ENCODE peak calls at places on chromosomes 7 and 10, in six cellular contexts. One of them, this sample, is unnamed.

GRCh38 chr10:51886438-51887068 is 187.2 kb upstream of the CSTF2T start:
- DNase-seq in fibroblast of pulmonary artery: peak
- DNase-seq in fibroblast of mammary gland: peak
- DNase-seq in AG04450: peak
- DNase-seq in CD8-positive, alpha-beta T cell: no peak
- DNase-seq in cardiac fibroblast: peak
- DNase-seq in this sample: no peak

GRCh38 chr10:103699611-103700435 is 155.6 kb downstream of the SH3PXD2A start:
- DNase-seq in cardiac fibroblast: no peak
- DNase-seq in AG04450: no peak
- DNase-seq in fibroblast of mammary gland: no peak
- DNase-seq in CD8-positive, alpha-beta T cell: no peak
- DNase-seq in fibroblast of pulmonary artery: no peak
- DNase-seq in this sample: no peak

GRCh38 chr7:157797361-157797760 is 460.6 kb downstream of the DNAJB6 start:
- DNase-seq in cardiac fibroblast: no peak
- DNase-seq in fibroblast of mammary gland: no peak
- DNase-seq in CD8-positive, alpha-beta T cell: no peak
- DNase-seq in AG04450: no peak
- DNase-seq in fibroblast of pulmonary artery: no peak
- DNase-seq in this sample: no peak

GRCh38 chr7:19215421-19215820 is 70.2 kb upstream of the FERD3L start:
- DNase-seq in fibroblast of pulmonary artery: peak
- DNase-seq in fibroblast of mammary gland: peak
- DNase-seq in CD8-positive, alpha-beta T cell: no peak
- DNase-seq in AG04450: peak
- DNase-seq in cardiac fibroblast: peak
- DNase-seq in this sample: no peak

GRCh38 chr10:50361946-50362345 is 110.6 kb upstream of the ASAH2 start:
- DNase-seq in AG04450: no peak
- DNase-seq in fibroblast of pulmonary artery: no peak
- DNase-seq in CD8-positive, alpha-beta T cell: no peak
- DNase-seq in cardiac fibroblast: no peak
- DNase-seq in fibroblast of mammary gland: no peak
- DNase-seq in this sample: no peak

GRCh38 chr7:127933116-127933515 is 98.1 kb downstream of the LRRC4 start:
- DNase-seq in AG04450: no peak
- DNase-seq in fibroblast of mammary gland: no peak
- DNase-seq in CD8-positive, alpha-beta T cell: no peak
- DNase-seq in fibroblast of pulmonary artery: peak
- DNase-seq in cardiac fibroblast: peak
- DNase-seq in this sample: no peak

GRCh38 chr7:155860840-155861479 is 48.7 kb upstream of the SHH start:
- DNase-seq in fibroblast of pulmonary artery: peak
- DNase-seq in AG04450: peak
- DNase-seq in cardiac fibroblast: peak
- DNase-seq in fibroblast of mammary gland: peak
- DNase-seq in CD8-positive, alpha-beta T cell: no peak
- DNase-seq in this sample: peak

GRCh38 chr7:6360841-6361240 is 86.9 kb downstream of the DAGLB start:
- DNase-seq in fibroblast of pulmonary artery: peak
- DNase-seq in fibroblast of mammary gland: no peak
- DNase-seq in cardiac fibroblast: no peak
- DNase-seq in AG04450: no peak
- DNase-seq in CD8-positive, alpha-beta T cell: no peak
- DNase-seq in this sample: no peak

GRCh38 chr10:129744134-129744895 is 219.8 kb downstream of the EBF3 start:
- DNase-seq in cardiac fibroblast: no peak
- DNase-seq in AG04450: no peak
- DNase-seq in CD8-positive, alpha-beta T cell: no peak
- DNase-seq in fibroblast of pulmonary artery: no peak
- DNase-seq in fibroblast of mammary gland: no peak
- DNase-seq in this sample: no peak

GRCh38 chr7:6392712-6393666 is 54.8 kb downstream of the DAGLB start:
- DNase-seq in cardiac fibroblast: peak
- DNase-seq in AG04450: no peak
- DNase-seq in fibroblast of mammary gland: peak
- DNase-seq in fibroblast of pulmonary artery: peak
- DNase-seq in CD8-positive, alpha-beta T cell: peak
- DNase-seq in this sample: peak

GRCh38 chr10:22437620-22438588 is 92.6 kb downstream of the SPAG6 start:
- DNase-seq in AG04450: no peak
- DNase-seq in fibroblast of pulmonary artery: peak
- DNase-seq in CD8-positive, alpha-beta T cell: no peak
- DNase-seq in cardiac fibroblast: no peak
- DNase-seq in fibroblast of mammary gland: no peak
- DNase-seq in this sample: no peak

GRCh38 chr10:22436893-22437619 is 91.8 kb downstream of the SPAG6 start:
- DNase-seq in fibroblast of pulmonary artery: peak
- DNase-seq in CD8-positive, alpha-beta T cell: peak
- DNase-seq in cardiac fibroblast: peak
- DNase-seq in fibroblast of mammary gland: peak
- DNase-seq in AG04450: peak
- DNase-seq in this sample: no peak

GRCh38 chr10:22435650-22436049 is 90.4 kb downstream of the SPAG6 start:
- DNase-seq in CD8-positive, alpha-beta T cell: no peak
- DNase-seq in fibroblast of pulmonary artery: no peak
- DNase-seq in AG04450: no peak
- DNase-seq in fibroblast of mammary gland: no peak
- DNase-seq in cardiac fibroblast: no peak
- DNase-seq in this sample: no peak

GRCh38 chr10:22436526-22436892 is 91.2 kb downstream of the SPAG6 start:
- DNase-seq in CD8-positive, alpha-beta T cell: no peak
- DNase-seq in fibroblast of mammary gland: no peak
- DNase-seq in fibroblast of pulmonary artery: no peak
- DNase-seq in AG04450: no peak
- DNase-seq in cardiac fibroblast: no peak
- DNase-seq in this sample: no peak

GRCh38 chr10:22438714-22439113 is 93.4 kb downstream of the SPAG6 start:
- DNase-seq in cardiac fibroblast: no peak
- DNase-seq in fibroblast of mammary gland: no peak
- DNase-seq in AG04450: no peak
- DNase-seq in CD8-positive, alpha-beta T cell: no peak
- DNase-seq in fibroblast of pulmonary artery: no peak
- DNase-seq in this sample: no peak
- H3K4me3 ChIP-seq in cardiac fibroblast: no peak
- H3K4me3 ChIP-seq in fibroblast of mammary gland: no peak
- H3K4me3 ChIP-seq in AG04450: peak
- H3K4me3 ChIP-seq in CD8-positive, alpha-beta T cell: no peak
- H3K4me3 ChIP-seq in fibroblast of pulmonary artery: peak
- H3K4me3 ChIP-seq in this sample: no peak

DNA sequence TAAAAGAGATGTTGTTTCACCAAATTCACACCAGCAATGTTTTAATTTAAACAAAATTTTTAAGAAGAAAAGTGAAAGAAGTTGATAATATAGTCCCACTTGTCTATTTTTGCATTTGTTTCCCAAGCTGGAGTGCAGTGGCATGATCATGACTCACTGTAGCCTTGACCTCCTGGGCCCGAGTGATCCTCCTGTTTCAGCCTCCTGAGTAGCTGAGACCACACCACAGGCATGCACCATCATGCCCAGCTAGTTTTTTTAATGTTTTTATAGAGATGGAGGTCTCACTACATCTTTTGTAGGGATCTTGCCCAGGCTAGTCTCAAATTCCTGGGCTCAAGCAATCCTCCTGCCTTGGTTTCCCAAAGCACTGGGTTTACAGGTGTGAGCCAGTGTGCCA is 14.1 kb upstream of the NDUFA5 start:
- DNase-seq in fibroblast of mammary gland: peak
- DNase-seq in AG04450: no peak
- DNase-seq in cardiac fibroblast: peak
- DNase-seq in fibroblast of pulmonary artery: peak
- DNase-seq in CD8-positive, alpha-beta T cell: no peak
- DNase-seq in this sample: no peak
- TF ChIP-seq CTCF in fibroblast of mammary gland: no peak
- TF ChIP-seq CTCF in AG04450: no peak
- TF ChIP-seq CTCF in cardiac fibroblast: no peak
- TF ChIP-seq CTCF in fibroblast of pulmonary artery: no peak
- TF ChIP-seq CTCF in CD8-positive, alpha-beta T cell: no peak
- TF ChIP-seq CTCF in this sample: no peak

GRCh38 chr7:92987543-92987942 is 130.2 kb downstream of the SAMD9 start:
- DNase-seq in fibroblast of mammary gland: no peak
- DNase-seq in cardiac fibroblast: peak
- DNase-seq in AG04450: no peak
- DNase-seq in fibroblast of pulmonary artery: no peak
- DNase-seq in CD8-positive, alpha-beta T cell: no peak
- DNase-seq in this sample: no peak
- H3K4me3 ChIP-seq in fibroblast of mammary gland: no peak
- H3K4me3 ChIP-seq in cardiac fibroblast: no peak
- H3K4me3 ChIP-seq in AG04450: no peak
- H3K4me3 ChIP-seq in fibroblast of pulmonary artery: no peak
- H3K4me3 ChIP-seq in CD8-positive, alpha-beta T cell: no peak
- H3K4me3 ChIP-seq in this sample: no peak

GRCh38 chr10:68553599-68553998 is 6.5 kb upstream of the TET1 start:
- DNase-seq in cardiac fibroblast: no peak
- DNase-seq in fibroblast of mammary gland: no peak
- DNase-seq in CD8-positive, alpha-beta T cell: no peak
- DNase-seq in fibroblast of pulmonary artery: no peak
- DNase-seq in AG04450: no peak
- DNase-seq in this sample: no peak

GRCh38 chr10:68550747-68551411 is 9.3 kb upstream of the TET1 start:
- DNase-seq in cardiac fibroblast: peak
- DNase-seq in fibroblast of mammary gland: peak
- DNase-seq in CD8-positive, alpha-beta T cell: peak
- DNase-seq in AG04450: peak
- DNase-seq in fibroblast of pulmonary artery: peak
- DNase-seq in this sample: peak

GRCh38 chr10:68558478-68558877 is 1.7 kb upstream of the TET1 start:
- DNase-seq in cardiac fibroblast: no peak
- DNase-seq in AG04450: no peak
- DNase-seq in fibroblast of mammary gland: no peak
- DNase-seq in CD8-positive, alpha-beta T cell: no peak
- DNase-seq in fibroblast of pulmonary artery: no peak
- DNase-seq in this sample: no peak

DNA sequence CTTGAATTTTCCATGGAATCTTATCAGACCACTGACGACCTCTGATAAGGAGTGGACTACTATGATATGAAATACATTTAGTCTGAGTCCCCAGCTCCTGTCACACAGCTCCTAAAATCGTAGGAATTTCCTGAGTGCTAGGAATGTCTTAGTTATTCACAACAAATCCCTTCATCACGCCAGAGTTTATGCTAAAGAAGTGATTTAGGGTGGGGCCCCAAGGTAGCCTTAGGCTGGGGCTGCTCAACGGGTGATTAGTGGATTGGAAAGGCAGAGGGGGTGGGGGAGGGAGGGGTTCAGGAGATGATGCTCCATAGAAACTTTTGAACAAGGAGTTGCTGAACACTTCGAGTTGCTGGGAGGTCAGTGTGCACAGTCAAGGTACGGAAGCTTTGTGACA is 7.0 kb upstream of the TET1 start:
- DNase-seq in fibroblast of mammary gland: no peak
- DNase-seq in fibroblast of pulmonary artery: no peak
- DNase-seq in CD8-positive, alpha-beta T cell: no peak
- DNase-seq in cardiac fibroblast: no peak
- DNase-seq in AG04450: no peak
- DNase-seq in this sample: no peak
- TF ChIP-seq CTCF in fibroblast of mammary gland: no peak
- TF ChIP-seq CTCF in fibroblast of pulmonary artery: no peak
- TF ChIP-seq CTCF in CD8-positive, alpha-beta T cell: no peak
- TF ChIP-seq CTCF in cardiac fibroblast: no peak
- TF ChIP-seq CTCF in AG04450: no peak
- TF ChIP-seq CTCF in this sample: no peak

DNA sequence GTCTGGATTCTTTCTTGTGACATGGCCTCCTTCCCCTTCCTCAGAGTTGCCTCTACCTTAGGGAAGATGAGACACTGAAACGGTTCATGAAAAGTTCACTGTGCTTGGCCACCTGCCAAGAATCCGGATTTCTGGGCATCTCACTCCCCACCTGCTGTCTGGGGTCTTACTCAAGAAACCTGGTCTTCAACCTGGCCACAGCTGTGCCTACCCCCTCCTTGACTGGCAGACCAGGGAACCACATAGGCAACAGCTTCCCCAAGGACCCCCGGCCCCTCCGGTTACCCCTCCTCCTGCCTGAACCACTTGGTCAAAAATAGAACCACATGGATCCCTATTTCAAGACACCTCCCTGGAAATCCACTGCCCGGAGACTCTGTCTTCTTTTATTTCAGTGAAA is 58.7 kb upstream of the NANOS1 start:
- DNase-seq in CD8-positive, alpha-beta T cell: no peak
- DNase-seq in AG04450: no peak
- DNase-seq in fibroblast of mammary gland: no peak
- DNase-seq in cardiac fibroblast: no peak
- DNase-seq in fibroblast of pulmonary artery: no peak
- DNase-seq in this sample: no peak
- H3K4me3 ChIP-seq in CD8-positive, alpha-beta T cell: no peak
- H3K4me3 ChIP-seq in AG04450: no peak
- H3K4me3 ChIP-seq in fibroblast of mammary gland: no peak
- H3K4me3 ChIP-seq in cardiac fibroblast: no peak
- H3K4me3 ChIP-seq in fibroblast of pulmonary artery: no peak
- H3K4me3 ChIP-seq in this sample: no peak

GRCh38 chr7:52017802-52018679 is 701.4 kb upstream of the COBL start:
- DNase-seq in CD8-positive, alpha-beta T cell: no peak
- DNase-seq in fibroblast of mammary gland: no peak
- DNase-seq in AG04450: no peak
- DNase-seq in fibroblast of pulmonary artery: no peak
- DNase-seq in cardiac fibroblast: no peak
- DNase-seq in this sample: no peak
- TF ChIP-seq CTCF in CD8-positive, alpha-beta T cell: peak
- TF ChIP-seq CTCF in fibroblast of mammary gland: peak
- TF ChIP-seq CTCF in AG04450: no peak
- TF ChIP-seq CTCF in fibroblast of pulmonary artery: no peak
- TF ChIP-seq CTCF in cardiac fibroblast: peak
- TF ChIP-seq CTCF in this sample: peak